ENCODE peak calls at places on chromosomes 11 and 22, in six cellular contexts. H, Y, P, W, O and J are unnamed samples.

GRCh38 chr11:121366970-121367369 is 74.4 kb downstream of the SC5D start:
- DNase-seq in H (no peak), P (no peak), W (no peak), Y (no peak), O (no peak), J (no peak)

GRCh38 chr11:70677232-70677916 is 279.0 kb downstream of the CTTN start:
- DNase-seq in O (no peak), Y (no peak), W (no peak), H (no peak), P (no peak), J (no peak)

GRCh38 chr11:34140149-34140548 is 34.7 kb downstream of the NAT10 start:
- DNase-seq in W (no peak), H (no peak), P (no peak), O (no peak), Y (no peak), J (no peak)

GRCh38 chr22:39745789-39746188 is 147.8 kb downstream of the ENTHD1 start:
- DNase-seq in W (no peak), H (no peak), Y (no peak), O (no peak), P (no peak), J (no peak)

GRCh38 chr11:125980421-125980820 is 34.6 kb downstream of the VSIG10L2 start:
- DNase-seq in O (no peak), W (no peak), H (no peak), Y (no peak), P (no peak), J (no peak)

GRCh38 chr11:88312665-88313064 is 24.9 kb downstream of the CTSC start:
- DNase-seq in O (no peak), Y (no peak), W (no peak), H (no peak), P (no peak), J (no peak)

GRCh38 chr11:71139516-71140205 is 112.7 kb downstream of the SHANK2 start:
- DNase-seq in W (no peak), O (peak; percentile 84), H (peak; percentile 58), Y (no peak), P (peak; percentile 83), J (peak; percentile 84)

GRCh38 chr11:33802414-33802950 is 28.2 kb upstream of the FBXO3 start:
- DNase-seq in H (peak; percentile 42), O (peak; percentile 58), Y (peak; percentile 49), W (peak; percentile 61), P (peak; percentile 23), J (no peak)

GRCh38 chr11:64765291-64765803 is 5.6 kb upstream of the PYGM start:
- DNase-seq in Y (no peak), O (no peak), P (no peak), H (no peak), W (no peak), J (peak; percentile 38)

GRCh38 chr22:39534092-39534506 is 1.6 kb upstream of the RPS19BP1 start:
- DNase-seq in Y (no peak), W (no peak), H (no peak), P (no peak), O (no peak), J (no peak)

GRCh38 chr11:120985718-120986569 is 38.0 kb upstream of the TBCEL start:
- DNase-seq in H (peak; percentile 69), W (no peak), Y (peak; percentile 45), O (peak; percentile 58), P (peak; percentile 24), J (no peak)

GRCh38 chr22:43889366-43890253 is 2.2 kb downstream of the PNPLA5 start:
- DNase-seq in O (no peak), H (no peak), Y (no peak), P (no peak), W (no peak), J (peak; percentile 36)

GRCh38 chr11:203056-203944 is 3.9 kb downstream of the BET1L start:
- DNase-seq in P (peak; percentile 1), H (peak; percentile 11), W (no peak), O (peak; percentile 17), Y (no peak), J (no peak)

GRCh38 chr11:76280882-76281557 is 74.7 kb upstream of the WNT11 start:
- DNase-seq in W (no peak), H (no peak), Y (no peak), P (no peak), O (no peak), J (no peak)

GRCh38 chr11:16225623-16226022 is 130.7 kb downstream of the SOX6 start:
- DNase-seq in W (no peak), P (no peak), Y (no peak), H (no peak), O (no peak), J (no peak)

GRCh38 chr11:41868606-41869005 is 409.2 kb upstream of the LRRC4C start:
- DNase-seq in Y (no peak), H (no peak), P (no peak), O (no peak), W (no peak), J (no peak)

GRCh38 chr22:37290737-37291136 is 8.4 kb downstream of the CYTH4 start:
- DNase-seq in H (no peak), Y (no peak), O (no peak), W (no peak), P (no peak), J (no peak)

GRCh38 chr11:130420478-130421198 is 7.8 kb downstream of the ADAMTS8 start:
- DNase-seq in P (no peak), Y (no peak), W (no peak), H (peak; percentile 31), O (peak; percentile 51), J (peak; percentile 60)

GRCh38 chr22:33389927-33390326 is 331.7 kb upstream of the SYN3 start:
- DNase-seq in W (no peak), Y (no peak), P (no peak), H (no peak), O (no peak), J (no peak)

DNA sequence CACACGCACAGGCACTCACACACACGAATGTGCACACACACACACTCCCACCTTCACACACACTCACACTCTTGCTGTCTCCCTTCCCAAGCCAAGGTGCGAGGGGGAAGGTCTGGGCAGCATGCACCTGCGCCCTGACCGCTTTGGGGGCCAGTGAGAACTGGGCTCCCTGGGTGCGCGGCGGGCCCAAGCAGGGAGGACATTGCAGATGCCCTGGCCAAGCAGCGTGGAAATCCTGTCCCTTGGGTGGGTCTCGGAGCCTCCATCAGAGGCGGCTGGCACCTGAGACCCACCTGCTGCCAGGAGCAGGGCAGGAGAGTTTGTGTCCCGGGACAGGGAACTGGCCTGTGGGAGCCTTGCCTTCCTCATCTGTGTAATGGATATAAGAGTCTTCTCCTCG is 3.3 kb downstream of the CD81 start:
- DNase-seq in Y (no peak), H (no peak), W (no peak), O (no peak), P (no peak), J (no peak)
- H3K4me3 ChIP-seq in Y (peak overlapping the region; percentile 98), H (peak overlapping the region; percentile 91), W (no peak overlapping the region), O (peak overlapping the region; percentile 13), P (no peak overlapping the region), J (peak overlapping the region; percentile 100)

GRCh38 chr11:69651834-69652620 is 11.1 kb downstream of the CCND1 start:
- DNase-seq in O (no peak), H (no peak), W (no peak), Y (no peak), P (no peak), J (no peak)
- TF ChIP-seq POLR2AphosphoS5 in O (no peak), H (no peak), W (no peak), Y (no peak), P (no peak), J (no peak)

DNA sequence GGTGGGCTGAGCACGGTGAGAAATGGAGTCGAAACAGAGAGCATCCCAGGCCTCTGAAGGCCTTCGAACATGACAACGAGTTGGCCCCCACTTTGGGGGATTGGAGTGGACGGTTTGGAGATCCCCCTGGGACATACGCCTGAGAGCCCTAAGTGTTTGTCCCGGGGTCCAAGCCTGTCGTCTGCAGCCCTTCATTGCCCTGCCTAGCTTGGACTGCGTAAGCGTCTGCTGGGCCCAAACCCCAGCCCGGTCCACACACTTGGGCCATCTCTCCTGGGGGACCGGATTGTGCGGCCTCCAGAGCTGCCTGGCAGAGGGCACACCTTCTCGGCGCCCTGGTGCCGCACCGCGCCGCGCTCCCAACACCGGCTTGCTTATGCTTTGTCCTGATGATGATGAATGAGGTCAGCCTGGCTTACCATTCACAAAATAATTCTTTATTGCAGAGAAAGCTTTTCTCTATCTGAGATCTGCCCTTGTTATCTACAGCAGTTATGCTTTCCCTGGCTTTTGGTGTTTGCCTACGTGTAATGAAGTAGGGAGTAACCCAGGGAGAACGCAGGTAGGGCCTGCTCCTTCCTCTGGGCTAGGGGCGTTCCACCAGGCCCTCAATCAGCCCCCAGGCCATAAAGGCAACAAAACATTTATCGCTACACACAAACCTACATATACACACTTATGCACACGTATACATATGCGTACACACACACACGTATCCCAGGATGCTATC is 85.9 kb upstream of the PPARA start:
- DNase-seq in P (no peak), O (peak; percentile 33), Y (peak; percentile 6), H (peak; percentile 14), W (no peak), J (peak; percentile 52)
- H3K4me3 ChIP-seq in P (peak overlapping the region; percentile 87), O (peak overlapping the region; percentile 12), Y (peak overlapping the region; percentile 63), H (no peak overlapping the region), W (peak overlapping the region; percentile 45), J (peak overlapping the region; percentile 17)

DNA sequence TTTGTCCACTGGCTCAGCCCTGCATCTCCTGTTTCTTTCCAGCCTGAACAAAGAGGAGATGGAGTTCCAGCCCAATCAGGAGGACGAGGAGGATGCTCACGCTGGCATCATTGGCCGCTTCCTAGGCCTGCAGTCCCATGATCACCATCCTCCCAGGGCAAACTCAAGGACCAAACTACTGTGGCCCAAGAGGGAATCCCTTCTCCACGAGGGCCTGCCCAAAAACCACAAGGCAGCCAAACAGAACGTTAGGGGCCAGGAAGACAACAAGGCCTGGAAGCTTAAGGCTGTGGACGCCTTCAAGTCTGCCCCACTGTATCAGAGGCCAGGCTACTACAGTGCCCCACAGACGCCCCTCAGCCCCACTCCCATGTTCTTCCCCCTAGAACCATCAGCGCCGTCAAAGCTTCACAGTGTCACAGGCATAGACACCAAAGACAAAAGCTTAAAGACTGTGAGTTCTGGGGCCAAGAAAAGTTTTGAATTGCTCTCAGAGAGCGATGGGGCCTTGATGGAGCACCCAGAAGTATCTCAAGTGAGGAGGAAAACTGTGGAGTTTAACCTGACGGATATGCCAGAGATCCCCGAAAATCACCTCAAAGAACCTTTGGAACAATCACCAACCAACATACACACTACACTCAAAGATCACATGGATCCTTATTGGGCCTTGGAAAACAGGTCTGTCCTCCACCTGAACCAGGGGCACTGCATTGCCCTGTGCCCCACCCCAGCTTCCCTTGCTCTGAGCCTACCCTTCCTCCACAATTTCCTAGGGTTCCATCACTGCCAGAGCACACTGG is 5.0 kb downstream of the FTH1 start:
- DNase-seq in P (no peak), W (no peak), H (no peak), Y (no peak), O (no peak), J (no peak)
- TF ChIP-seq POLR2AphosphoS5 in P (no peak), W (no peak), H (peak; percentile 23), Y (no peak), O (no peak), J (no peak)

GRCh38 chr22:50268655-50269113 is 1.5 kb downstream of the MAPK11 start:
- DNase-seq in Y (peak; percentile 35), P (peak; percentile 65), O (peak; percentile 81), W (no peak), H (peak; percentile 51), J (no peak)
- H3K4me3 ChIP-seq in Y (no peak overlapping the region), P (no peak overlapping the region), O (no peak overlapping the region), W (peak overlapping the region; percentile 65), H (no peak overlapping the region), J (no peak overlapping the region)

DNA sequence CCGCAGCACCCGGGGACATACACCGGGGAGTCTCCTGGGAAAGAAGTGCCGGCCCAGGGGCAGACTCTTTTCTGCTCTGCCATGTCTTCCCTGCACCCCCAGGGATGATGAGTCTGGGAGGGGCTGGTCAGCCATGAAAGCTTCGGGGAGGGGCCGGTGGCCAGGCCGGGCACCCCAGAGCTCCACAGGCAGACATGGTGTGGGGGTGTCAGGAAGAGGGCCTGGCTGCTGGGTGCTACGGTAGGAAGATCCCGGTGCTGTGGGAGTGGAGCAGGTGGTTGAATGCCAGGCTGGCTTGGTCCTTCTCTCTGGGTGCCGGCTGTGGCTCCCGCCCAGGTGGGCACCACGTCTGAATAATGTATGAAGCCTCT is 17.4 kb downstream of the LSP1 start:
- DNase-seq in O (no peak), P (no peak), H (no peak), W (no peak), Y (no peak), J (no peak)
- TF ChIP-seq POLR2AphosphoS5 in O (no peak), P (no peak), H (no peak), W (no peak), Y (no peak), J (no peak)